ENCODE peak calls at places on chromosomes 16 and 17, in six cellular contexts. U is stimulated activated CD4-positive, alpha-beta T cell treated with anti-CD3 and anti-CD28 coated beads, Interleukin-2, amount 100 ng/mL, for 48 hours; K is NCI-H510A; X is left ventricle myocardium inferior; P is EH; N is AG08396. S is an unnamed sample.
A peak's percentile ranks its signal among the peaks of the same experiment; 100 is the strongest.

GRCh38 chr17:42275527-42276358 is 448 bp downstream of the STAT5B start:
- DNase-seq in U (no peak), K (no peak), X (no peak), P (peak; percentile 61), N (peak; percentile 46), S (no peak)

GRCh38 chr16:491225-491919 is 36.1 kb upstream of the CAPN15 start:
- DNase-seq in U (no peak), K (no peak), X (no peak), P (no peak), N (no peak), S (no peak)

GRCh38 chr17:35448214-35448898 is at the start of gene SLFN13:
- DNase-seq in U (peak; percentile 88), K (peak; percentile 80), X (peak; percentile 84), P (peak; percentile 40), N (peak; percentile 31), S (no peak)

GRCh38 chr16:12518238-12519004 is 285.3 kb downstream of the CPPED1 start:
- DNase-seq in U (no peak), K (no peak), X (no peak), P (no peak), N (no peak), S (no peak)

GRCh38 chr16:89367538-89368059 is 122.8 kb downstream of the ANKRD11 start:
- DNase-seq in U (no peak), K (no peak), X (no peak), P (no peak), N (no peak), S (peak; percentile 8)

GRCh38 chr16:4077083-4077714 is 39.0 kb downstream of the ADCY9 start:
- DNase-seq in U (no peak), K (no peak), X (no peak), P (no peak), N (no peak), S (no peak)

GRCh38 chr17:66655861-66656260 is 179.1 kb upstream of the CACNG5 start:
- DNase-seq in U (peak; percentile 52), K (no peak), X (no peak), P (peak; percentile 70), N (peak; percentile 40), S (peak; percentile 67)

GRCh38 chr17:17921192-17922082 is 50.8 kb downstream of the TOM1L2 start:
- DNase-seq in U (no peak), K (no peak), X (no peak), P (peak; percentile 98), N (peak; percentile 80), S (peak; percentile 85)

GRCh38 chr17:82964851-82965341 is 114.5 kb upstream of the METRNL start:
- DNase-seq in U (no peak), K (no peak), X (no peak), P (no peak), N (no peak), S (no peak)

GRCh38 chr17:29625037-29625750 is 2.5 kb upstream of the CORO6 start:
- DNase-seq in U (no peak), K (peak; percentile 7), X (no peak), P (peak; percentile 55), N (peak; percentile 67), S (no peak)

GRCh38 chr17:4004517-4005295 is 40.5 kb upstream of the ATP2A3 start:
- DNase-seq in U (peak; percentile 57), K (peak; percentile 57), X (peak; percentile 46), P (peak; percentile 30), N (peak; percentile 65), S (no peak)

GRCh38 chr17:65588194-65588808 is 26.9 kb upstream of the AXIN2 start:
- DNase-seq in U (no peak), K (peak; percentile 70), X (peak; percentile 45), P (no peak), N (no peak), S (no peak)

GRCh38 chr17:28725166-28725659 is 820 bp downstream of the TLCD1 start:
- DNase-seq in U (no peak), K (no peak), X (no peak), P (peak; percentile 61), N (no peak), S (peak; percentile 67)

GRCh38 chr17:37713028-37713431 is 31.8 kb downstream of the HNF1B start:
- DNase-seq in U (no peak), K (no peak), X (no peak), P (no peak), N (no peak), S (no peak)

GRCh38 chr16:58109881-58110280 is 19.3 kb downstream of the CFAP20 start:
- DNase-seq in U (no peak), K (no peak), X (no peak), P (no peak), N (no peak), S (no peak)

GRCh38 chr17:46777943-46778915 is 40.3 kb downstream of the WNT3 start:
- DNase-seq in U (no peak), K (no peak), X (no peak), P (peak; percentile 41), N (no peak), S (no peak)

GRCh38 chr17:82694647-82695046 is 3.9 kb downstream of the RAB40B start:
- DNase-seq in U (no peak), K (no peak), X (no peak), P (no peak), N (no peak), S (no peak)

GRCh38 chr17:61997649-61998048 is 67.4 kb downstream of the MED13 start:
- DNase-seq in U (no peak), K (no peak), X (no peak), P (peak; percentile 72), N (peak; percentile 32), S (no peak)

GRCh38 chr17:22703786-22704441 is 1011.6 kb downstream of the KCNJ18 start:
- DNase-seq in U (no peak), K (no peak), X (no peak), P (no peak), N (no peak), S (no peak)

GRCh38 chr16:20884240-20884556 is 16.0 kb downstream of the DCUN1D3 start:
- DNase-seq in U (no peak), K (no peak), X (no peak), P (peak; percentile 80), N (peak; percentile 39), S (peak; percentile 5)

GRCh38 chr17:55261311-55261710 is 3.4 kb upstream of the HLF start:
- DNase-seq in U (no peak), K (no peak), X (no peak), P (no peak), N (no peak), S (no peak)

GRCh38 chr17:76370261-76370993 is 14.0 kb upstream of the SPHK1 start:
- DNase-seq in U (no peak), K (no peak), X (peak; percentile 87), P (peak; percentile 99), N (peak; percentile 93), S (peak; percentile 98)

GRCh38 chr17:65584604-65585521 is 23.4 kb upstream of the AXIN2 start:
- DNase-seq in U (no peak), K (no peak), X (peak; percentile 42), P (no peak), N (no peak), S (no peak)

GRCh38 chr17:77867976-77868713 is 90.4 kb upstream of the TNRC6C start:
- DNase-seq in U (no peak), K (no peak), X (no peak), P (no peak), N (no peak), S (no peak)

GRCh38 chr17:78933025-78933958 is 8.1 kb upstream of the TIMP2 start:
- DNase-seq in U (peak; percentile 31), K (peak; percentile 66), X (peak; percentile 43), P (peak; percentile 99), N (peak; percentile 94), S (peak; percentile 95)

GRCh38 chr17:33024688-33025486 is 33.2 kb downstream of the SPACA3 start:
- DNase-seq in U (no peak), K (no peak), X (no peak), P (no peak), N (no peak), S (no peak)

GRCh38 chr16:55471448-55472097 is 7.4 kb upstream of the MMP2 start:
- DNase-seq in U (no peak), K (no peak), X (no peak), P (peak; percentile 93), N (peak; percentile 53), S (peak; percentile 89)

GRCh38 chr16:74984194-74984669 is 691 bp downstream of the WDR59 start:
- DNase-seq in U (no peak), K (no peak), X (no peak), P (peak; percentile 27), N (peak; percentile 29), S (no peak)

GRCh38 chr17:64146418-64147109 is 16.6 kb upstream of the ERN1 start:
- DNase-seq in U (no peak), K (peak; percentile 46), X (peak; percentile 60), P (peak; percentile 79), N (peak; percentile 47), S (peak; percentile 26)

GRCh38 chr16:47057631-47057996 is 84.1 kb upstream of the DNAJA2 start:
- DNase-seq in U (no peak), K (no peak), X (no peak), P (no peak), N (no peak), S (peak; percentile 18)

S was measured in RCC 7860.